ENCODE peak calls at places on chromosomes 2 and 18, in six cellular contexts. F is cardiac muscle cell, Y is fibroblast of the aortic adventitia, J is epithelial cell of proximal tubule, A is bronchial epithelial cell, E is fibroblast of lung. I is an unnamed sample.

GRCh38 chr2:62999905-63000304 is 50.7 kb upstream of the OTX1 start:
- DNase-seq in F (peak; percentile 42), Y (peak; percentile 63), J (no peak), A (peak; percentile 83), E (peak; percentile 37), I (no peak)

GRCh38 chr2:165568361-165568760 is 98.9 kb downstream of the CSRNP3 start:
- DNase-seq in F (no peak), E (no peak), A (no peak), Y (no peak), J (no peak), I (no peak)

GRCh38 chr18:59085797-59086196 is 53.9 kb upstream of the SEC11C start:
- DNase-seq in F (peak; percentile 66), Y (peak; percentile 69), J (peak; percentile 47), E (peak; percentile 6), A (peak; percentile 51), I (peak; percentile 17)

GRCh38 chr2:220811115-220811514 is 761.0 kb downstream of the EPHA4 start:
- DNase-seq in J (no peak), F (no peak), E (no peak), A (peak; percentile 63), Y (no peak), I (no peak)

GRCh38 chr18:55385770-55386169 is 202.2 kb downstream of the TCF4 start:
- DNase-seq in J (no peak), E (no peak), Y (no peak), A (no peak), F (no peak), I (no peak)

GRCh38 chr2:235545369-235546150 is 51.7 kb downstream of the AGAP1 start:
- DNase-seq in J (no peak), Y (no peak), F (no peak), E (no peak), A (no peak), I (no peak)

GRCh38 chr18:9802774-9803697 is 82.7 kb upstream of the TXNDC2 start:
- DNase-seq in F (peak; percentile 68), A (no peak), Y (peak; percentile 42), E (peak; percentile 48), J (no peak), I (no peak)

GRCh38 chr18:79378416-79379250 is 17.1 kb upstream of the NFATC1 start:
- DNase-seq in F (peak; percentile 82), E (peak; percentile 57), J (no peak), A (peak; percentile 51), Y (peak; percentile 68), I (no peak)

GRCh38 chr2:27262379-27263286 is at the start of gene SLC30A3:
- DNase-seq in E (peak; percentile 28), F (peak; percentile 38), A (peak; percentile 19), J (no peak), Y (no peak), I (no peak)

GRCh38 chr2:49686291-49686690 is 532.0 kb upstream of the FSHR start:
- DNase-seq in A (no peak), Y (no peak), E (no peak), J (no peak), F (no peak), I (no peak)

GRCh38 chr18:46542545-46542944 is 114.5 kb downstream of the LOXHD1 start:
- DNase-seq in A (peak; percentile 20), Y (peak; percentile 2), J (no peak), F (peak; percentile 3), E (no peak), I (no peak)

GRCh38 chr18:26456070-26456491 is 92.3 kb downstream of the KCTD1 start:
- DNase-seq in E (no peak), J (no peak), F (no peak), Y (no peak), A (peak; percentile 54), I (no peak)

GRCh38 chr2:36965751-36966369 is 476 bp downstream of the STRN start:
- DNase-seq in A (peak; percentile 13), F (no peak), J (no peak), E (no peak), Y (peak; percentile 8), I (no peak)

GRCh38 chr2:45248214-45248613 is 239.0 kb upstream of the SIX2 start:
- DNase-seq in Y (no peak), E (peak; percentile 30), F (no peak), A (no peak), J (no peak), I (no peak)

GRCh38 chr2:26345284-26345553 is 724 bp upstream of the SELENOI start:
- DNase-seq in Y (no peak), J (no peak), F (no peak), E (no peak), A (no peak), I (no peak)

GRCh38 chr2:230912046-230912445 is 13.0 kb downstream of the GPR55 start:
- DNase-seq in J (no peak), E (no peak), A (no peak), F (no peak), Y (no peak), I (no peak)

GRCh38 chr18:7803956-7804469 is 236.9 kb downstream of the PTPRM start:
- DNase-seq in J (peak; percentile 20), A (no peak), Y (no peak), F (no peak), E (no peak), I (no peak)

GRCh38 chr2:190084704-190085103 is 22.2 kb upstream of the MSTN start:
- DNase-seq in Y (no peak), A (no peak), F (no peak), E (no peak), J (no peak), I (no peak)
- TF ChIP-seq CTCF in Y (no peak), A (no peak), F (no peak), E (no peak), J (peak; percentile 12), I (no peak)

GRCh38 chr18:71011389-71011788 is 722.5 kb downstream of the SOCS6 start:
- DNase-seq in E (no peak), F (no peak), A (no peak), Y (no peak), J (no peak), I (no peak)
- H3K4me3 ChIP-seq in E (no peak overlapping the region), F (no peak overlapping the region), A (no peak overlapping the region), Y (no peak overlapping the region), J (no peak overlapping the region), I (no peak overlapping the region)

GRCh38 chr18:22332590-22332989 is 85.1 kb downstream of the CTAGE1 start:
- DNase-seq in F (no peak), A (no peak), E (no peak), Y (no peak), J (no peak), I (no peak)
- TF ChIP-seq CTCF in F (peak; percentile 21), A (no peak), E (no peak), Y (peak; percentile 10), J (peak; percentile 15), I (no peak)

GRCh38 chr2:152097291-152098032 is 1.4 kb downstream of the CACNB4 start:
- DNase-seq in E (peak; percentile 32), J (no peak), A (peak; percentile 68), Y (peak; percentile 40), F (peak; percentile 30), I (no peak)
- H3K4me3 ChIP-seq in E (peak overlapping the region; percentile 64), J (peak overlapping the region; percentile 59), A (peak overlapping the region; percentile 49), Y (peak overlapping the region; percentile 64), F (peak overlapping the region; percentile 56), I (peak overlapping the region; percentile 54)